ENCODE peak calls at places on chromosomes 13 and 19, in ten cellular contexts. One of them, this sample, is unnamed.

GRCh38 chr13:38180670-38181069 is 169.0 kb upstream of the UFM1 start:
- ATAC-seq in heart left ventricle: no peak
- ATAC-seq in K562: no peak
- ATAC-seq in HCT116: no peak
- ATAC-seq in A549: no peak
- ATAC-seq in body of pancreas: no peak
- ATAC-seq in IMR-90: peak
- ATAC-seq in HepG2: no peak
- ATAC-seq in right lobe of liver: peak
- ATAC-seq in GM12878: peak
- ATAC-seq in this sample: no peak

GRCh38 chr19:49581007-49581508 is at the start of gene PRRG2:
- ATAC-seq in heart left ventricle: no peak
- ATAC-seq in K562: no peak
- ATAC-seq in HCT116: peak
- ATAC-seq in A549: no peak
- ATAC-seq in body of pancreas: peak
- ATAC-seq in IMR-90: no peak
- ATAC-seq in HepG2: no peak
- ATAC-seq in right lobe of liver: peak
- ATAC-seq in GM12878: no peak
- ATAC-seq in this sample: no peak

GRCh38 chr13:33624740-33625139 is 193.2 kb upstream of the RFC3 start:
- ATAC-seq in heart left ventricle: no peak
- ATAC-seq in K562: no peak
- ATAC-seq in HCT116: no peak
- ATAC-seq in A549: no peak
- ATAC-seq in body of pancreas: no peak
- ATAC-seq in IMR-90: no peak
- ATAC-seq in HepG2: no peak
- ATAC-seq in right lobe of liver: no peak
- ATAC-seq in GM12878: no peak
- ATAC-seq in this sample: no peak

GRCh38 chr19:8367327-8368001 is 3.5 kb downstream of the ANGPTL4 start:
- ATAC-seq in heart left ventricle: peak
- ATAC-seq in K562: peak
- ATAC-seq in HCT116: peak
- ATAC-seq in A549: no peak
- ATAC-seq in body of pancreas: peak
- ATAC-seq in IMR-90: peak
- ATAC-seq in HepG2: no peak
- ATAC-seq in right lobe of liver: peak
- ATAC-seq in GM12878: no peak
- ATAC-seq in this sample: peak

GRCh38 chr13:31968473-31968872 is 63.1 kb upstream of the FRY start:
- ATAC-seq in heart left ventricle: no peak
- ATAC-seq in K562: no peak
- ATAC-seq in HCT116: no peak
- ATAC-seq in A549: no peak
- ATAC-seq in body of pancreas: no peak
- ATAC-seq in IMR-90: no peak
- ATAC-seq in HepG2: no peak
- ATAC-seq in right lobe of liver: peak
- ATAC-seq in GM12878: peak
- ATAC-seq in this sample: no peak

GRCh38 chr13:79360064-79360463 is 46.0 kb downstream of the RBM26 start:
- ATAC-seq in heart left ventricle: no peak
- ATAC-seq in K562: no peak
- ATAC-seq in HCT116: no peak
- ATAC-seq in A549: no peak
- ATAC-seq in body of pancreas: no peak
- ATAC-seq in IMR-90: no peak
- ATAC-seq in HepG2: no peak
- ATAC-seq in right lobe of liver: no peak
- ATAC-seq in GM12878: peak
- ATAC-seq in this sample: no peak

GRCh38 chr13:21043898-21044297 is 17.5 kb downstream of the LATS2 start:
- ATAC-seq in heart left ventricle: peak
- ATAC-seq in K562: no peak
- ATAC-seq in HCT116: no peak
- ATAC-seq in A549: no peak
- ATAC-seq in body of pancreas: peak
- ATAC-seq in IMR-90: peak
- ATAC-seq in HepG2: no peak
- ATAC-seq in right lobe of liver: no peak
- ATAC-seq in GM12878: no peak
- ATAC-seq in this sample: peak

GRCh38 chr13:47374741-47375140 is 477.9 kb upstream of the HTR2A start:
- ATAC-seq in heart left ventricle: no peak
- ATAC-seq in K562: no peak
- ATAC-seq in HCT116: no peak
- ATAC-seq in A549: no peak
- ATAC-seq in body of pancreas: no peak
- ATAC-seq in IMR-90: no peak
- ATAC-seq in HepG2: no peak
- ATAC-seq in right lobe of liver: no peak
- ATAC-seq in GM12878: no peak
- ATAC-seq in this sample: no peak

GRCh38 chr19:38724380-38724854 is 19.9 kb downstream of the CAPN12 start:
- ATAC-seq in heart left ventricle: no peak
- ATAC-seq in K562: no peak
- ATAC-seq in HCT116: no peak
- ATAC-seq in A549: no peak
- ATAC-seq in body of pancreas: no peak
- ATAC-seq in IMR-90: no peak
- ATAC-seq in HepG2: no peak
- ATAC-seq in right lobe of liver: no peak
- ATAC-seq in GM12878: no peak
- ATAC-seq in this sample: no peak

GRCh38 chr13:66673401-66673800 is 556.7 kb downstream of the PCDH9 start:
- ATAC-seq in heart left ventricle: no peak
- ATAC-seq in K562: no peak
- ATAC-seq in HCT116: peak
- ATAC-seq in A549: no peak
- ATAC-seq in body of pancreas: no peak
- ATAC-seq in IMR-90: peak
- ATAC-seq in HepG2: no peak
- ATAC-seq in right lobe of liver: no peak
- ATAC-seq in GM12878: no peak
- ATAC-seq in this sample: no peak

GRCh38 chr13:95497307-95497943 is 55.1 kb upstream of the CLDN10 start:
- ATAC-seq in heart left ventricle: peak
- ATAC-seq in K562: no peak
- ATAC-seq in HCT116: no peak
- ATAC-seq in A549: no peak
- ATAC-seq in body of pancreas: peak
- ATAC-seq in IMR-90: no peak
- ATAC-seq in HepG2: no peak
- ATAC-seq in right lobe of liver: no peak
- ATAC-seq in GM12878: no peak
- ATAC-seq in this sample: no peak

GRCh38 chr13:80571346-80572307 is 230.7 kb upstream of the SPRY2 start:
- ATAC-seq in heart left ventricle: peak
- ATAC-seq in K562: peak
- ATAC-seq in HCT116: no peak
- ATAC-seq in A549: no peak
- ATAC-seq in body of pancreas: no peak
- ATAC-seq in IMR-90: no peak
- ATAC-seq in HepG2: no peak
- ATAC-seq in right lobe of liver: no peak
- ATAC-seq in GM12878: no peak
- ATAC-seq in this sample: no peak

GRCh38 chr19:752652-753517 is 2.0 kb downstream of the MISP start:
- ATAC-seq in heart left ventricle: peak
- ATAC-seq in K562: no peak
- ATAC-seq in HCT116: peak
- ATAC-seq in A549: peak
- ATAC-seq in body of pancreas: peak
- ATAC-seq in IMR-90: peak
- ATAC-seq in HepG2: peak
- ATAC-seq in right lobe of liver: no peak
- ATAC-seq in GM12878: no peak
- ATAC-seq in this sample: peak

GRCh38 chr13:51585696-51586095 is 1.4 kb downstream of the WDFY2 start:
- ATAC-seq in heart left ventricle: no peak
- ATAC-seq in K562: no peak
- ATAC-seq in HCT116: no peak
- ATAC-seq in A549: no peak
- ATAC-seq in body of pancreas: no peak
- ATAC-seq in IMR-90: no peak
- ATAC-seq in HepG2: no peak
- ATAC-seq in right lobe of liver: no peak
- ATAC-seq in GM12878: peak
- ATAC-seq in this sample: no peak

GRCh38 chr13:51584731-51585191 is 499 bp downstream of the WDFY2 start:
- ATAC-seq in heart left ventricle: no peak
- ATAC-seq in K562: peak
- ATAC-seq in HCT116: peak
- ATAC-seq in A549: peak
- ATAC-seq in body of pancreas: peak
- ATAC-seq in IMR-90: peak
- ATAC-seq in HepG2: peak
- ATAC-seq in right lobe of liver: peak
- ATAC-seq in GM12878: peak
- ATAC-seq in this sample: peak

GRCh38 chr13:51585234-51585672 is 991 bp downstream of the WDFY2 start:
- ATAC-seq in heart left ventricle: no peak
- ATAC-seq in K562: no peak
- ATAC-seq in HCT116: no peak
- ATAC-seq in A549: no peak
- ATAC-seq in body of pancreas: no peak
- ATAC-seq in IMR-90: no peak
- ATAC-seq in HepG2: no peak
- ATAC-seq in right lobe of liver: no peak
- ATAC-seq in GM12878: no peak
- ATAC-seq in this sample: no peak

GRCh38 chr13:51583469-51583874 is 790 bp upstream of the WDFY2 start:
- ATAC-seq in heart left ventricle: no peak
- ATAC-seq in K562: no peak
- ATAC-seq in HCT116: no peak
- ATAC-seq in A549: no peak
- ATAC-seq in body of pancreas: no peak
- ATAC-seq in IMR-90: no peak
- ATAC-seq in HepG2: no peak
- ATAC-seq in right lobe of liver: no peak
- ATAC-seq in GM12878: no peak
- ATAC-seq in this sample: no peak

GRCh38 chr13:51583875-51584730 is at the start of gene WDFY2:
- ATAC-seq in heart left ventricle: peak
- ATAC-seq in K562: peak
- ATAC-seq in HCT116: peak
- ATAC-seq in A549: peak
- ATAC-seq in body of pancreas: peak
- ATAC-seq in IMR-90: peak
- ATAC-seq in HepG2: peak
- ATAC-seq in right lobe of liver: peak
- ATAC-seq in GM12878: peak
- ATAC-seq in this sample: peak
- TF ChIP-seq POLR2A in heart left ventricle: no peak
- TF ChIP-seq POLR2A in K562: peak
- TF ChIP-seq POLR2A in HCT116: peak
- TF ChIP-seq POLR2A in A549: peak
- TF ChIP-seq POLR2A in body of pancreas: peak
- TF ChIP-seq POLR2A in IMR-90: peak
- TF ChIP-seq POLR2A in HepG2: peak
- TF ChIP-seq POLR2A in right lobe of liver: peak
- TF ChIP-seq POLR2A in GM12878: peak
- TF ChIP-seq POLR2A in this sample: peak

GRCh38 chr19:45730389-45731288 is at the start of gene FBXO46:
- ATAC-seq in heart left ventricle: peak
- ATAC-seq in K562: peak
- ATAC-seq in HCT116: peak
- ATAC-seq in A549: peak
- ATAC-seq in body of pancreas: peak
- ATAC-seq in IMR-90: peak
- ATAC-seq in HepG2: peak
- ATAC-seq in right lobe of liver: peak
- ATAC-seq in GM12878: peak
- ATAC-seq in this sample: peak
- TF ChIP-seq POLR2A in heart left ventricle: no peak
- TF ChIP-seq POLR2A in K562: peak
- TF ChIP-seq POLR2A in HCT116: no peak
- TF ChIP-seq POLR2A in A549: peak
- TF ChIP-seq POLR2A in body of pancreas: peak
- TF ChIP-seq POLR2A in IMR-90: peak
- TF ChIP-seq POLR2A in HepG2: no peak
- TF ChIP-seq POLR2A in right lobe of liver: peak
- TF ChIP-seq POLR2A in GM12878: peak
- TF ChIP-seq POLR2A in this sample: peak

DNA sequence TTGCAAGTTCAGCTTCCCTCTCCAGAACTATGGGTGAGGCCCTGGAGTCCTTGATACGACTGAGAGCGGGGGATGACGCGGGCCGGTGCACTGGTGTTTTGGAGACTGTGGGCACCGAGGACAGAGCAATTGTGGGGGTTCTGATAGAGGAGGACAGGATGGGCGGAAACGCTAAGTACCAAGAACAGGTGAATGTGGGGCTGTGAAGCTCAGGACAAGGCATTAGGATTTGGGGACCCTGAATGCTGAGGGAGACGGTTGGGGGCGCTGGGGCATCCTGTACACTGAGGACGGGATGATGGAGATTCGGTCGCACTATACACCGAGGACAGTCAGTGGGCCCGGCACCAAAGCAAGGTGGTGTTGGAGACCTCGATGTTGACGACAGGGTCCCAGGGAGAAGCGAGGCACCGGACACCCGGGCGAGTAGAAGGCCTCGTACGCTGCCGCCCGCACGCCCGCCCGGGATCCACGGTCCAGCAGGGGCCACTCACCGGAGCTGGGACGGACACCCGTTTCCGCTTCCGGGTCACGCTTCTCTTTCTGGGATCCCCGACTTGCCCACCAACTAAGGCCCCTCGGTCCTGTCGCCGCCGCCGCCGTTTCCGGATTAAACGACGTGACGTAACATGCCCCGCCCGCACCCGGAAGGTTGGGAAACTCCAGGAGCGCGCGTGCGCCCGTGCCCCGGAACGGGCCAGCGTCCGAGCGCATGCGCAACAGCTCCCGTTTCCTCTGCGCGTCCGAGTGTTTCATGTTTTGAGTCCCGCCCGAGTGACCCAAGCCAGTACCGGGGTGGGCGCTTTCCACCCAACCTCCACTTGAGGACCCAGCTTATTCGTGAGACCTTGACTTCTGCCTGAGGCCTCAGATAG is at the start of gene CHMP2A:
- ATAC-seq in heart left ventricle: peak
- ATAC-seq in K562: peak
- ATAC-seq in HCT116: peak
- ATAC-seq in A549: peak
- ATAC-seq in body of pancreas: peak
- ATAC-seq in IMR-90: peak
- ATAC-seq in HepG2: peak
- ATAC-seq in right lobe of liver: peak
- ATAC-seq in GM12878: peak
- ATAC-seq in this sample: peak
- TF ChIP-seq POLR2A in heart left ventricle: no peak
- TF ChIP-seq POLR2A in K562: peak
- TF ChIP-seq POLR2A in HCT116: no peak
- TF ChIP-seq POLR2A in A549: peak
- TF ChIP-seq POLR2A in body of pancreas: peak
- TF ChIP-seq POLR2A in IMR-90: peak
- TF ChIP-seq POLR2A in HepG2: peak
- TF ChIP-seq POLR2A in right lobe of liver: peak
- TF ChIP-seq POLR2A in GM12878: peak
- TF ChIP-seq POLR2A in this sample: peak

GRCh38 chr19:29807178-29807577 is 4.6 kb upstream of the CCNE1 start:
- ATAC-seq in heart left ventricle: no peak
- ATAC-seq in K562: no peak
- ATAC-seq in HCT116: no peak
- ATAC-seq in A549: no peak
- ATAC-seq in body of pancreas: no peak
- ATAC-seq in IMR-90: no peak
- ATAC-seq in HepG2: no peak
- ATAC-seq in right lobe of liver: no peak
- ATAC-seq in GM12878: no peak
- ATAC-seq in this sample: no peak
- TF ChIP-seq POLR2A in heart left ventricle: no peak
- TF ChIP-seq POLR2A in K562: no peak
- TF ChIP-seq POLR2A in HCT116: no peak
- TF ChIP-seq POLR2A in A549: no peak
- TF ChIP-seq POLR2A in body of pancreas: no peak
- TF ChIP-seq POLR2A in IMR-90: no peak
- TF ChIP-seq POLR2A in HepG2: no peak
- TF ChIP-seq POLR2A in right lobe of liver: no peak
- TF ChIP-seq POLR2A in GM12878: no peak
- TF ChIP-seq POLR2A in this sample: no peak

This sample was measured in gastroesophageal sphincter.